ENCODE peak calls at places on chromosomes 6 and 20, in five cellular contexts. J is AG04450; G is iPS-NIHi11; W is activated CD4-positive, alpha-beta T cell treated with anti-CD3 and anti-CD28 coated beads, Interleukin-2, amount 50 U/mL, for 4 hours; K is SW480. Q is an unnamed sample.

GRCh38 chr6:133894795-133895401 is 6.0 kb downstream of the TCF21 start:
- DNase-seq in J (peak; percentile 65), G (no peak), W (no peak), K (no peak), Q (no peak)

GRCh38 chr6:80528115-80528514 is 421.6 kb downstream of the BCKDHB start:
- DNase-seq in J (no peak), G (no peak), W (no peak), K (no peak), Q (no peak)

GRCh38 chr6:120785459-120786086 is 548.7 kb downstream of the TBC1D32 start:
- DNase-seq in J (no peak), G (no peak), W (no peak), K (no peak), Q (no peak)

GRCh38 chr6:88422831-88423230 is 256.7 kb upstream of the CNR1 start:
- DNase-seq in J (no peak), G (no peak), W (no peak), K (no peak), Q (no peak)

GRCh38 chr6:42047790-42048405 is 2.4 kb upstream of the TAF8 start:
- DNase-seq in J (no peak), G (no peak), W (no peak), K (no peak), Q (no peak)

GRCh38 chr20:55974491-55975202 is 30.7 kb downstream of the CBLN4 start:
- DNase-seq in J (no peak), G (no peak), W (no peak), K (no peak), Q (no peak)

GRCh38 chr6:127120109-127120786 is 1.8 kb downstream of the RSPO3 start:
- DNase-seq in J (no peak), G (no peak), W (no peak), K (no peak), Q (no peak)

GRCh38 chr6:157772820-157773219 is 50.2 kb upstream of the SNX9 start:
- DNase-seq in J (no peak), G (no peak), W (no peak), K (no peak), Q (no peak)

GRCh38 chr20:53918949-53919361 is 151.4 kb downstream of the BCAS1 start:
- DNase-seq in J (no peak), G (peak; percentile 83), W (no peak), K (no peak), Q (no peak)

GRCh38 chr6:154356690-154357089 is at the start of gene IPCEF1:
- DNase-seq in J (no peak), G (no peak), W (no peak), K (no peak), Q (no peak)

GRCh38 chr6:108945686-108946158 is 97.5 kb downstream of the ARMC2 start:
- DNase-seq in J (no peak), G (peak; percentile 51), W (no peak), K (no peak), Q (no peak)

Q was measured in stimulated activated naive CD4-positive, alpha-beta T cell treated with Interleukin-2 at 50 U/mL for 16 hours.